ENCODE peak calls at places on chromosomes 4 and X, in nine cellular contexts. V, L, Z, U, N, R, H, A and J are unnamed samples.

GRCh38 chr4:176794151-176794550 is 1.4 kb upstream of the VEGFC start:
- DNase-seq in V (no peak), L (no peak), Z (no peak), U (peak; percentile 87), N (peak; percentile 87), R (no peak), H (peak; percentile 79), A (no peak), J (peak; percentile 69)

GRCh38 chr4:1400861-1401408 is 5.3 kb downstream of the NKX1-1 start:
- DNase-seq in V (peak; percentile 26), L (no peak), Z (no peak), U (no peak), N (no peak), R (no peak), H (no peak), A (no peak), J (no peak)

GRCh38 chrX:74506310-74507115 is 85.2 kb downstream of the SLC16A2 start:
- DNase-seq in V (peak; percentile 39), L (no peak), Z (no peak), U (no peak), N (no peak), R (no peak), H (no peak), A (no peak), J (no peak)

GRCh38 chrX:77514177-77514576 is 67.0 kb downstream of the FGF16 start:
- DNase-seq in V (no peak), L (no peak), Z (no peak), U (no peak), N (no peak), R (no peak), H (no peak), A (no peak), J (no peak)

GRCh38 chr4:154620111-154620510 is 7.7 kb upstream of the FGG start:
- DNase-seq in V (no peak), L (no peak), Z (no peak), U (no peak), N (no peak), R (no peak), H (no peak), A (no peak), J (no peak)

GRCh38 chr4:85818700-85819099 is 343.8 kb downstream of the ARHGAP24 start:
- DNase-seq in V (no peak), L (no peak), Z (no peak), U (no peak), N (no peak), R (no peak), H (no peak), A (no peak), J (no peak)

GRCh38 chr4:15451181-15451865 is 18.4 kb upstream of the CC2D2A start:
- DNase-seq in V (no peak), L (no peak), Z (no peak), U (peak; percentile 46), N (no peak), R (no peak), H (no peak), A (no peak), J (peak; percentile 33)

GRCh38 chrX:153726286-153727107 is 1.8 kb downstream of the ABCD1 start:
- DNase-seq in V (peak; percentile 84), L (peak; percentile 62), Z (peak; percentile 93), U (peak; percentile 80), N (no peak), R (peak; percentile 38), H (no peak), A (no peak), J (peak; percentile 68)

GRCh38 chr4:69517674-69518073 is 22.0 kb upstream of the UGT2B4 start:
- DNase-seq in V (no peak), L (no peak), Z (no peak), U (no peak), N (no peak), R (no peak), H (peak; percentile 10), A (no peak), J (no peak)

GRCh38 chrX:13432376-13432775 is 112.5 kb upstream of the ATXN3L start:
- DNase-seq in V (no peak), L (no peak), Z (no peak), U (peak; percentile 86), N (peak; percentile 95), R (no peak), H (peak; percentile 60), A (no peak), J (peak; percentile 79)

GRCh38 chr4:66972087-66972486 is 573.2 kb downstream of the CENPC start:
- DNase-seq in V (no peak), L (no peak), Z (no peak), U (no peak), N (no peak), R (no peak), H (no peak), A (no peak), J (peak; percentile 21)

GRCh38 chrX:30151964-30152363 is 63.4 kb upstream of the MAGEB2 start:
- DNase-seq in V (no peak), L (no peak), Z (no peak), U (no peak), N (no peak), R (no peak), H (no peak), A (no peak), J (no peak)

GRCh38 chrX:45006002-45006800 is 133.2 kb downstream of the KDM6A start:
- DNase-seq in V (no peak), L (no peak), Z (no peak), U (peak; percentile 41), N (no peak), R (no peak), H (peak; percentile 53), A (no peak), J (no peak)

GRCh38 chr4:123941306-123941705 is 544.7 kb downstream of the SPRY1 start:
- DNase-seq in V (no peak), L (no peak), Z (no peak), U (no peak), N (no peak), R (no peak), H (no peak), A (no peak), J (no peak)

GRCh38 chr4:57119054-57119651 is 9.0 kb upstream of the IGFBP7 start:
- DNase-seq in V (no peak), L (no peak), Z (no peak), U (peak; percentile 94), N (peak; percentile 92), R (no peak), H (peak; percentile 75), A (no peak), J (peak; percentile 84)

GRCh38 chr4:27090406-27090805 is 229.8 kb downstream of the STIM2 start:
- DNase-seq in V (no peak), L (no peak), Z (peak; percentile 21), U (no peak), N (no peak), R (no peak), H (no peak), A (no peak), J (no peak)

GRCh38 chrX:41605144-41605543 is 83.6 kb upstream of the GPR34 start:
- DNase-seq in V (no peak), L (no peak), Z (no peak), U (peak; percentile 40), N (no peak), R (no peak), H (no peak), A (no peak), J (no peak)

GRCh38 chr4:159927781-159928180 is 824.9 kb downstream of the RAPGEF2 start:
- DNase-seq in V (no peak), L (no peak), Z (no peak), U (no peak), N (no peak), R (no peak), H (no peak), A (no peak), J (no peak)

GRCh38 chr4:2696423-2696822 is 59.7 kb downstream of the TNIP2 start:
- DNase-seq in V (peak; percentile 86), L (no peak), Z (peak; percentile 98), U (no peak), N (no peak), R (no peak), H (no peak), A (no peak), J (no peak)

GRCh38 chr4:145736241-145736831 is 56.4 kb downstream of the C4orf51 start:
- DNase-seq in V (no peak), L (no peak), Z (no peak), U (peak; percentile 55), N (peak; percentile 38), R (no peak), H (peak; percentile 22), A (no peak), J (no peak)